ENCODE peak calls at places on chromosomes 16 and 17, in five cellular contexts. One of them, this sample, is unnamed.

GRCh38 chr16:4314532-4315184 is 1.2 kb upstream of the GLIS2 start:
- DNase-seq in MM.1S: no peak
- DNase-seq in mesendoderm: peak; percentile 77
- DNase-seq in neuronal stem cell: no peak
- DNase-seq in lower lobe of right lung: no peak
- DNase-seq in this sample: no peak

GRCh38 chr17:46818929-46819859 is 702 bp upstream of the WNT3 start:
- DNase-seq in MM.1S: no peak
- DNase-seq in mesendoderm: peak; percentile 98
- DNase-seq in neuronal stem cell: peak; percentile 59
- DNase-seq in lower lobe of right lung: peak; percentile 49
- DNase-seq in this sample: no peak

GRCh38 chr16:65751622-65752598 is 614.6 kb upstream of the CDH5 start:
- DNase-seq in MM.1S: no peak
- DNase-seq in mesendoderm: peak; percentile 3
- DNase-seq in neuronal stem cell: no peak
- DNase-seq in lower lobe of right lung: no peak
- DNase-seq in this sample: no peak

GRCh38 chr17:38980455-38981217 is 13.4 kb upstream of the FBXO47 start:
- DNase-seq in MM.1S: no peak
- DNase-seq in mesendoderm: no peak
- DNase-seq in neuronal stem cell: no peak
- DNase-seq in lower lobe of right lung: no peak
- DNase-seq in this sample: no peak

GRCh38 chr17:80247561-80247960 is 13.1 kb upstream of the RNF213 start:
- DNase-seq in MM.1S: no peak
- DNase-seq in mesendoderm: no peak
- DNase-seq in neuronal stem cell: no peak
- DNase-seq in lower lobe of right lung: peak; percentile 41
- DNase-seq in this sample: no peak

GRCh38 chr17:71329310-71330098 is 791.3 kb upstream of the SOX9 start:
- DNase-seq in MM.1S: no peak
- DNase-seq in mesendoderm: peak; percentile 89
- DNase-seq in neuronal stem cell: no peak
- DNase-seq in lower lobe of right lung: no peak
- DNase-seq in this sample: no peak

GRCh38 chr17:32285286-32285685 is 19.7 kb downstream of the RHBDL3 start:
- DNase-seq in MM.1S: no peak
- DNase-seq in mesendoderm: no peak
- DNase-seq in neuronal stem cell: no peak
- DNase-seq in lower lobe of right lung: no peak
- DNase-seq in this sample: no peak

GRCh38 chr17:28878158-28878910 is 19.2 kb downstream of the FLOT2 start:
- DNase-seq in MM.1S: no peak
- DNase-seq in mesendoderm: no peak
- DNase-seq in neuronal stem cell: no peak
- DNase-seq in lower lobe of right lung: no peak
- DNase-seq in this sample: no peak

GRCh38 chr16:68273459-68273858 is 9.1 kb downstream of the SLC7A6 start:
- DNase-seq in MM.1S: no peak
- DNase-seq in mesendoderm: no peak
- DNase-seq in neuronal stem cell: no peak
- DNase-seq in lower lobe of right lung: no peak
- DNase-seq in this sample: no peak

GRCh38 chr16:68274441-68274840 is 10.1 kb downstream of the SLC7A6 start:
- DNase-seq in MM.1S: no peak
- DNase-seq in mesendoderm: no peak
- DNase-seq in neuronal stem cell: no peak
- DNase-seq in lower lobe of right lung: no peak
- DNase-seq in this sample: no peak

GRCh38 chr16:68273896-68274295 is 9.6 kb downstream of the SLC7A6 start:
- DNase-seq in MM.1S: no peak
- DNase-seq in mesendoderm: no peak
- DNase-seq in neuronal stem cell: no peak
- DNase-seq in lower lobe of right lung: no peak
- DNase-seq in this sample: no peak

GRCh38 chr16:68270353-68270752 is 6.0 kb downstream of the SLC7A6 start:
- DNase-seq in MM.1S: no peak
- DNase-seq in mesendoderm: no peak
- DNase-seq in neuronal stem cell: no peak
- DNase-seq in lower lobe of right lung: no peak
- DNase-seq in this sample: no peak

DNA sequence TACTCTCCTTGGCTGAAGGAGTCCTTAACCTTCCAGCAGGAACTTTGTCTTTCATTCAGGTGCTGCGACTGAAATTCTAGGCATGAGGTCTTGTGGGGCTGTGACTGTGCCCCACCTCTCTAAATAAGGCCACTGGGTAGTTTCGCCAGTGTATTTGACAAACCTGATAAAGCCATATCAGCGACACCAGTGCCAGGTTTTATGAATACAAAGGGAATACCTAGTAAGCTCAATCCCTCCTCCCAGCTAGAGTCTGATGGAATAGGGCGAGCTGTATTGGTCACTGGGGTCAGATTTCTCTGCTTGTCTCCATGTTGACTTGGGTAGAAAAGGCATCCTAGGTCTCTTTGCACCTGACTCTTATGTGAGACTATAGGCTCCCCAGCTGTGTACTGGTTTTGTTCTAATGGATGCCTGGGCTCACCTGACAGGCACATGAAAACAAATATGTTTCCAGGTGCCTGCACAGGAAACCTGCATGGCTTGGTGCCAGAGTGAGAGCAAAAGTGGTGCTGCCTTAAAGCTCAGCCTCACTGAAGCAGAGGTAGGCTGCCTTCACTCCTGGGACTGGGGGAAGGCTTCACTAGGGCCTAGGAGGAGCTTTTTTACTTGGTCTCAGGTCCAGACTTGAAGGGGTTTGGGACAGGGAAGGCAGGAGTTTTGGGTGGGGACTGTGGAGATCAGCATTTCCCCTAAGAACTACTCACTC is 8.3 kb downstream of the SLC7A6 start:
- DNase-seq in MM.1S: peak; percentile 91
- DNase-seq in mesendoderm: peak; percentile 81
- DNase-seq in neuronal stem cell: no peak
- DNase-seq in lower lobe of right lung: peak; percentile 53
- DNase-seq in this sample: no peak
- H3K27ac ChIP-seq in MM.1S: peak overlapping the region; percentile 79
- H3K27ac ChIP-seq in mesendoderm: no peak overlapping the region
- H3K27ac ChIP-seq in neuronal stem cell: no peak overlapping the region
- H3K27ac ChIP-seq in lower lobe of right lung: peak overlapping the region; percentile 53
- H3K27ac ChIP-seq in this sample: peak overlapping the region; percentile 81

DNA sequence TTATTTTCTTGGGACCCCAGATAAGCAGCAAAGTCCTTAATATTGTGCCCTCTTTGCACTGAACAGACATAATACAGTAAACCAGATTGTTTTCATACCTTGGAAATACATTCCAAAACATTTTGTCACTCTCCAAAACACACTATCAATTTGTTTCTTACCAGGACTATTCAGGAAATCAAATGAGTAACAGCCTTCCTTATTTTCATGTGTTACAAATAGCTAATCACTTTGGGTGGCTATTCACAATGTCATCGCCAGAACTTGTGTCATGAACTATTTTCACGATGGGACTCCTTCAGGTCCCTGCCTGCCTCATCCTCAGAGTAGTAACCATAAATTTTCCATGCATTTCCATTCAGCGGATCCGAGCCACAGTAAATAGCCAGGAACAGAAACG is 104.5 kb downstream of the MAP2K6 start:
- DNase-seq in MM.1S: no peak
- DNase-seq in mesendoderm: no peak
- DNase-seq in neuronal stem cell: no peak
- DNase-seq in lower lobe of right lung: no peak
- DNase-seq in this sample: no peak
- H3K36me3 ChIP-seq in MM.1S: no peaks in the 10 kb centered on the region
- H3K36me3 ChIP-seq in mesendoderm: no peaks in the 10 kb centered on the region
- H3K36me3 ChIP-seq in neuronal stem cell: peaks cover 12% of the 10 kb centered on the region
- H3K36me3 ChIP-seq in lower lobe of right lung: peaks cover 28% of the 10 kb centered on the region
- H3K36me3 ChIP-seq in this sample: no peaks in the 10 kb centered on the region

DNA sequence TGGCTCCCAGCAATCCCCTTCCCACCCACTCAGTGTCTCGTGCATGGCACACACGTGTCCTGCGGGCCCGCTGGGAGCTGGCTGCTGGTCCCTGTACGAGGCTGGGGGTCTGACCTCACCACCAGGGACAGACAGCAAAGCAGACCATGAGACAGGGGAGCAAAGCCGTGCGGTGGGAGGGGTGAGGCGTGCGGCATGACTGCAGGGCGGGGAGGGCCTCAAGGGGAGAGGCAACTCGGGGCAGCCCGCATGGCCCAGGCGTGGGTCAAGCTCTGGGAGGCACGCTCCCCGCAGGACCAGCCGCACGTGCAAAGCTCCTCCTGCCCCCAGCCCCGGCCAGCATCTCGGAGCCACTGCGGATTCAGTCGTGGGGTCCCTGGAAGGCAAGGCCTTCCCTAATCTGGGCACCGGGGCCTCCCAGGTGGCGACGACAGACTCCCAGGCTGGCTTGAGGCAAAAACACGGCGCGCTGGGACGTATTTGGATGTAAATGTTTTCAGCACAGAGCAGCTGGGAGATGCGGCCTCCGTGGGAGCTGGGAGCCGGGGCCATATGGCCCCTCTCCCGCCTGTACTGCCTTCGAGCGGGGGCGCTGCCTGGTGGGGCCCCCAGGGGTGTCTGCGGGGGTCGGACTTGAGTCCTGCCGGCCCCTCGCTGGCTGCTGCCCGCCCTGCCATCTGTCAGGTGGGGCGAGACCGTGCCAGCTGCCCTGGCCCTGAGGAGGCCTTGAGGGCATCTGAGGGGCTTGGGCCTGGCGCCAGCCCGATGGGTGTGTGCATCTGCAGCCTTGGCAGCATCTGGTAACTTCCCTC is 12.2 kb upstream of the CBFA2T3 start:
- DNase-seq in MM.1S: no peak
- DNase-seq in mesendoderm: no peak
- DNase-seq in neuronal stem cell: no peak
- DNase-seq in lower lobe of right lung: no peak
- DNase-seq in this sample: no peak
- H3K4me3 ChIP-seq in MM.1S: no peak overlapping the region
- H3K4me3 ChIP-seq in mesendoderm: no peak overlapping the region
- H3K4me3 ChIP-seq in neuronal stem cell: no peak overlapping the region
- H3K4me3 ChIP-seq in lower lobe of right lung: no peak overlapping the region
- H3K4me3 ChIP-seq in this sample: no peak overlapping the region

DNA sequence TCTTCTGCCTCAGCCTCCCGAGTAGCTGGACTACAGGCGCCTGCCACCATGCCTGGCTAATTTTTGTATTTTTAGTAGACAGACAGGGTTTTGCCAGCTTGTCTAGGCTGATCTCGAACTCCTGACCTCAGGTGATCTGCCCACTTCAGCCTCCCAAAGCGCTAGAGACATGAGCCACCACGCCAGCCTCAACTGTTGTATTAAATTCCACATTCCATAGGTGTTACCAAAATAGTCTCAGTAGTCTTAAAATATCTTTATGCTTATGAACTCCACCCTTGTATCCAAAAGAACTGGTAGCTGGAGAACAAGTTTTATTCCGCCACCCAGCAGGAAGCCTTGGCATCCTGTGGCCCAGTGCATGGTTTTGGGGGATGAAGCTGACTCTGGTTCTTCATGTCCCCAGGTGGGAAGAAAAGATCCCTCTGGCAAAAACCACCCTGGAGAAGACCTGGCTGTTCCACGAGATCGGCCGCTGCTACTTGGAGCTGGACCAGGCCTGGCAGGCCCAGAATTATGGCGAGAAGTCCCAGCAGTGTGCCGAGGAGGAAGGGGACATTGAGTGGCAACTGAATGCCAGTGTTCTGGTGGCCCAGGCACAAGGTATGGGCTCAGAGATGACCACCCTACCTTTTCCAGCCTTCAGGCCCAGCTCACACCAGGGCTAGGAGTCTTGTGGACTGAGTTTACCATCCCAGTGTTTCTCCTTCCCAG is 17.7 kb upstream of the CNP start:
- DNase-seq in MM.1S: no peak
- DNase-seq in mesendoderm: no peak
- DNase-seq in neuronal stem cell: no peak
- DNase-seq in lower lobe of right lung: no peak
- DNase-seq in this sample: no peak
- H3K27ac ChIP-seq in MM.1S: no peak overlapping the region
- H3K27ac ChIP-seq in mesendoderm: no peak overlapping the region
- H3K27ac ChIP-seq in neuronal stem cell: no peak overlapping the region
- H3K27ac ChIP-seq in lower lobe of right lung: no peak overlapping the region
- H3K27ac ChIP-seq in this sample: no peak overlapping the region

GRCh38 chr16:11036868-11037410 is 92.6 kb downstream of the CLEC16A start:
- DNase-seq in MM.1S: no peak
- DNase-seq in mesendoderm: no peak
- DNase-seq in neuronal stem cell: no peak
- DNase-seq in lower lobe of right lung: no peak
- DNase-seq in this sample: no peak
- H3K36me3 ChIP-seq in MM.1S: no peaks in the 10 kb centered on the region
- H3K36me3 ChIP-seq in mesendoderm: no peaks in the 10 kb centered on the region
- H3K36me3 ChIP-seq in neuronal stem cell: peaks cover 3% of the 10 kb centered on the region
- H3K36me3 ChIP-seq in lower lobe of right lung: peaks cover 52% of the 10 kb centered on the region
- H3K36me3 ChIP-seq in this sample: peaks cover 21% of the 10 kb centered on the region

GRCh38 chr17:4789701-4789950 is 862 bp downstream of the GLTPD2 start:
- DNase-seq in MM.1S: no peak
- DNase-seq in mesendoderm: no peak
- DNase-seq in neuronal stem cell: no peak
- DNase-seq in lower lobe of right lung: no peak
- DNase-seq in this sample: no peak
- H3K4me3 ChIP-seq in MM.1S: peak overlapping the region; percentile 74
- H3K4me3 ChIP-seq in mesendoderm: peak overlapping the region; percentile 46
- H3K4me3 ChIP-seq in neuronal stem cell: peak overlapping the region; percentile 90
- H3K4me3 ChIP-seq in lower lobe of right lung: peak overlapping the region; percentile 76
- H3K4me3 ChIP-seq in this sample: peak overlapping the region; percentile 44

DNA sequence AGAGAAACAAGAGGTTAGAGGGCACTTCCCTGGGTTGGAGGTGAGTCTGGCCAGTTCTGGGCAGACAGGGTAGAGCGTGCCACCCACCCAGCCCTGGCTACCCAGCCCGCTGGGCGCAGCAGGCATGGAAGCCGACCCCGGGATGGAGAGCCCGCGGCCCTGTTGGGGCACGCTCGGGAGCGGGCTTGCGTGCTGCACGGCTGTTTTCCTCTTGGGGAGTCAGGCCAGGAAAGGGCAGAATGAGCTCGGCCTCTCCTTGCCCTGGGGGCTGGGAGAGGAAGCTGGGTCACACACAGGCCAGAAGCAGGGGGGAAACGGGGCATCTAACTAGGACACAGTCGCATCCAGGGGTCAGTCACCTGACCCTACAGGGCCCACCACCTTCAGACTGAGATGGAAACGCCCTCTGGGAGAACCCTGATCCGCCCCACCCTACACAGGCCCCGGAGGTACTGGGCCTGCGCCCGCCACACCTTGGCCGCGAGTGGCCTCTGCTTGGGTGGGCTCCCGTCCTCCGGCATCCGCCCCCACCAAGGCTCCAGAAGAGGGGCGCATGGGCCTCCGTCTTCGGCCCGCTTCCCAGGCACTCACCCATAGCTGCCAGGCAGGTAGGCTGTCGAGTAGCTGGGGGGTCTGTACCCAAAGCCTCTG is 1.2 kb downstream of the SOX15 start:
- DNase-seq in MM.1S: no peak
- DNase-seq in mesendoderm: no peak
- DNase-seq in neuronal stem cell: no peak
- DNase-seq in lower lobe of right lung: no peak
- DNase-seq in this sample: no peak
- H3K27ac ChIP-seq in MM.1S: no peak overlapping the region
- H3K27ac ChIP-seq in mesendoderm: no peak overlapping the region
- H3K27ac ChIP-seq in neuronal stem cell: peak overlapping the region; percentile 34
- H3K27ac ChIP-seq in lower lobe of right lung: peak overlapping the region; percentile 49
- H3K27ac ChIP-seq in this sample: peak overlapping the region; percentile 42

GRCh38 chr17:30793282-30793977 is 31.1 kb downstream of the CRLF3 start:
- DNase-seq in MM.1S: no peak
- DNase-seq in mesendoderm: no peak
- DNase-seq in neuronal stem cell: no peak
- DNase-seq in lower lobe of right lung: no peak
- DNase-seq in this sample: no peak
- H3K36me3 ChIP-seq in MM.1S: peaks cover 2% of the 10 kb centered on the region
- H3K36me3 ChIP-seq in mesendoderm: peaks cover 7% of the 10 kb centered on the region
- H3K36me3 ChIP-seq in neuronal stem cell: peaks cover 5% of the 10 kb centered on the region
- H3K36me3 ChIP-seq in lower lobe of right lung: peaks cover 94% of the 10 kb centered on the region
- H3K36me3 ChIP-seq in this sample: no peaks in the 10 kb centered on the region

This sample was measured in adrenal gland.